ENCODE peak calls at places on chromosomes 16 and 17, in ten cellular contexts. Q, J, C, D, F, N, O, R, T and W are unnamed samples.

GRCh38 chr16:79307214-79307613 is 293.3 kb downstream of the MAF start:
- DNase-seq in F (no peak), Q (no peak), C (peak; percentile 50), J (peak; percentile 69), N (peak; percentile 30), R (no peak), D (no peak), T (peak; percentile 65), O (peak; percentile 92), W (no peak)

GRCh38 chr16:67661101-67661661 is 421 bp downstream of the PARD6A start:
- DNase-seq in F (no peak), T (peak; percentile 73), C (no peak), O (no peak), Q (no peak), D (peak; percentile 52), R (peak; percentile 46), N (no peak), J (no peak), W (no peak)

GRCh38 chr17:1126801-1127550 is 52.8 kb downstream of the ABR start:
- DNase-seq in J (no peak), O (no peak), N (no peak), C (no peak), R (no peak), Q (no peak), F (no peak), D (no peak), T (no peak), W (no peak)

GRCh38 chr17:49986396-49987289 is 8.4 kb downstream of the DLX3 start:
- DNase-seq in J (no peak), F (no peak), N (no peak), R (no peak), O (no peak), D (no peak), C (peak; percentile 24), T (no peak), Q (no peak), W (no peak)

GRCh38 chr16:49681449-49681848 is 174.5 kb downstream of the ZNF423 start:
- DNase-seq in R (no peak), D (no peak), T (no peak), N (no peak), C (no peak), O (no peak), F (no peak), Q (no peak), J (no peak), W (no peak)

GRCh38 chr17:49496183-49496865 is 1.2 kb downstream of the NGFR start:
- DNase-seq in O (no peak), R (peak; percentile 83), N (peak; percentile 78), J (peak; percentile 74), C (peak; percentile 79), Q (no peak), D (peak; percentile 28), T (peak; percentile 81), F (no peak), W (peak; percentile 79)

GRCh38 chr17:55356440-55357328 is 65.0 kb downstream of the MMD start:
- DNase-seq in J (peak; percentile 65), C (peak; percentile 75), Q (peak; percentile 84), D (peak; percentile 57), O (no peak), N (peak; percentile 72), R (peak; percentile 88), F (peak; percentile 51), T (no peak), W (peak; percentile 40)

GRCh38 chr16:23148166-23148512 is 1.1 kb downstream of the USP31 start:
- DNase-seq in N (no peak), D (no peak), C (no peak), J (no peak), R (no peak), O (no peak), T (no peak), F (no peak), Q (no peak), W (no peak)

DNA sequence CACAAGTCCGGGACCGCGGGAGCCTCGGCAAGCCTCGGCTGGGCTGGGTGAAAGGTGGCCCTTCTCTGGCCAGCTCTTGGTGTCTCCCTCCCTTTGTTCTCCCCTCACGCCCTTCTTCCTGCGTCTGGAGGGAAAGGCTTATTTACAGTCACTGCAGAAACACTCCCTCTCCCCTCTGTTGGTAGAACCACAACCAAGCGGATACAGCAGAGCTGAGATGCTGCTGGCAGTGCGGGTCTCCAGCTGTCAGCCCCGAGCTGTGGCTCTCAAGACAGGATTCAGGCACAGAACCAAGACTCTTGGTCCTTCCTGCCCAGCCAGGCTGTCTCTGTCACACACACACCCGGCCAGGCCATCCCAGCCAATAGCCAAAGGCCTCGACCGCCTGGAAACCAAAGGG is 133.3 kb downstream of the ENGASE start:
- DNase-seq in N (no peak), O (no peak), Q (no peak), R (no peak), F (no peak), C (no peak), T (no peak), J (no peak), D (no peak), W (no peak)
- H3K4me3 ChIP-seq in N (no peak overlapping the region), O (no peak overlapping the region), Q (no peak overlapping the region), R (no peak overlapping the region), F (no peak overlapping the region), C (no peak overlapping the region), T (no peak overlapping the region), J (no peak overlapping the region), D (no peak overlapping the region), W (no peak overlapping the region)

GRCh38 chr16:4946917-4947316 is 10.0 kb upstream of the PPL start:
- DNase-seq in D (no peak), Q (no peak), T (no peak), N (no peak), J (no peak), R (no peak), C (no peak), F (no peak), O (no peak), W (no peak)

GRCh38 chr16:4945560-4946502 is 8.9 kb upstream of the PPL start:
- DNase-seq in C (no peak), R (peak; percentile 74), F (no peak), O (no peak), N (no peak), T (peak; percentile 91), D (no peak), J (peak; percentile 69), Q (peak; percentile 74), W (peak; percentile 53)

GRCh38 chr16:4949986-4950385 is 8.1 kb upstream of the SEC14L5 start:
- DNase-seq in F (no peak), Q (no peak), N (no peak), C (no peak), J (no peak), T (no peak), O (no peak), D (no peak), R (no peak), W (no peak)

GRCh38 chr16:4947722-4948503 is 10.2 kb upstream of the SEC14L5 start:
- DNase-seq in C (no peak), R (no peak), Q (no peak), J (no peak), N (no peak), T (no peak), D (no peak), O (no peak), F (no peak), W (no peak)

GRCh38 chr16:4948903-4949766 is 9.0 kb upstream of the SEC14L5 start:
- DNase-seq in N (no peak), F (no peak), R (no peak), T (no peak), O (no peak), D (no peak), C (no peak), Q (no peak), J (no peak), W (no peak)
- H3K4me1 ChIP-seq in N (peaks cover 18% of the 10 kb centered on the region), F (peaks cover 29% of the 10 kb centered on the region), R (peaks cover 27% of the 10 kb centered on the region), T (peaks cover 22% of the 10 kb centered on the region), O (peaks cover 20% of the 10 kb centered on the region), D (peaks cover 12% of the 10 kb centered on the region), C (no peaks in the 10 kb centered on the region), Q (peaks cover 27% of the 10 kb centered on the region), J (peaks cover 18% of the 10 kb centered on the region), W (peaks cover 4% of the 10 kb centered on the region)

DNA sequence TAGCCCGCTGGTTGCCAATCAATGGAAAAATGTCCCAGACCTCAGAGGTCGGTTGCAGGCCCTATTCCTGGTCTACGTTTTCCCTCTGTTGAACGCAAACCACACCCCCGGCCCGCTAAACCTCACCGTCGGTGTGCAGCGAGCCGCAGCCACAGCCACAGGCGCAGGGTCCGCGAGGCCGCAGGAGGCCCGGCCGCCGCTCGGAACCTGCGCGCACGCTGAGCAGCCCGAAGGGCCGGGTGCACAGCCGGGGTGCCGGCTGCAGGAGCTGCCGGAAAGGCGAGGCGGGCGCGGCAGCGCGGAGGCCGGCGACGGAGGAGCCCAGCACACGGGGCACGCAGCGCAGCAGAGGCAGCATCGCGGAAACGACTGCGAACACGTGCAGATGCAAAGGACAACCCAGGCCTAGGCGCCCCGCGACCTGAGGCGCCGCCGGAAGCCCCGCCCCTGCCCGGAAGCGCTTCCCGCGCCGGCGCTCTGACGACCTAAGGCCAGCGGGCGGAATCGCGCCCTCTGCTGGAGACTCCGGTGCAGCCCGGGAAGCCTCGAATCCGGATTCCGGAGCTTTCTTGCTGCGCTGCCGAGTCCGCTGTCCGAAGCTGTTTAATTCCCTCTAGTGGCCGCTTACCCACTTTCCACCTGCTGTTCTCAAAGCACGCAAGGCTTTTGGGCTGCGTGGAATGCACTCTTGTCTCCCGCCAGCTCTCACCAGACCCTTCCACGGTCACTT is at the start of gene C1QBP:
- DNase-seq in C (peak; percentile 94), O (peak; percentile 95), T (peak; percentile 93), J (peak; percentile 93), R (peak; percentile 97), D (peak; percentile 89), N (peak; percentile 96), Q (peak; percentile 91), F (peak; percentile 88), W (peak; percentile 93)
- TF ChIP-seq POLR2A in C (peak; percentile 72), O (peak; percentile 16), T (no peak), J (peak; percentile 39), R (peak; percentile 93), D (no peak), N (peak; percentile 54), Q (peak; percentile 68), F (peak; percentile 45), W (peak; percentile 42)

GRCh38 chr16:6969594-6969993 is 363.1 kb upstream of the RBFOX1 start:
- DNase-seq in F (no peak), O (no peak), R (no peak), J (no peak), Q (no peak), C (no peak), N (no peak), D (no peak), T (no peak), W (no peak)

GRCh38 chr16:6966925-6967324 is 365.7 kb upstream of the RBFOX1 start:
- DNase-seq in C (no peak), F (no peak), T (no peak), J (no peak), D (no peak), Q (no peak), N (no peak), O (no peak), R (no peak), W (no peak)

GRCh38 chr16:6964679-6965078 is 368.0 kb upstream of the RBFOX1 start:
- DNase-seq in O (no peak), T (no peak), C (no peak), N (no peak), J (no peak), R (no peak), F (no peak), D (no peak), Q (no peak), W (no peak)

GRCh38 chr16:6970171-6970857 is 362.3 kb upstream of the RBFOX1 start:
- DNase-seq in F (no peak), J (no peak), N (no peak), Q (no peak), O (no peak), R (no peak), T (no peak), D (no peak), C (no peak), W (no peak)

DNA sequence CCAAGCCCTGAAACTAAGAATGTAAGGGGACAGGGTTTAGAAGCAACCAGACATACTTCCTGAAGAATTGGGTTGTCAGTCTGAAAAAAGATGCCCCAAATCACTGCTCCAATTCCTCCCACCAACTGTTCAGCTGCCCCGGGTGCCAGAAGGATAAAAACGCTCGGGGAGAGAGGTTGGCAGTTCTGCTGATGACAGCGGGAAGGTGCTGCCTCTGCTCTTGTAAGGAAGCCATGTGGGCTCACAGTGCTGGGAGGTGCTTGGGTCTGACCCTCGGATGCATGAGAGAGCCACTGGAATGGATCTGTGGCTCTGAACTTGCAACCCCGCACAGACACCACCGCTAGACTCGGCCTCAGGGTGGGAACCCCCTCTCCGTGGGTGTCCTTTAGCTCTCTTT is 364.8 kb upstream of the RBFOX1 start:
- DNase-seq in O (no peak), D (no peak), Q (no peak), R (no peak), J (no peak), T (no peak), F (no peak), N (no peak), C (no peak), W (no peak)
- H3K4me3 ChIP-seq in O (no peak overlapping the region), D (no peak overlapping the region), Q (no peak overlapping the region), R (no peak overlapping the region), J (no peak overlapping the region), T (no peak overlapping the region), F (no peak overlapping the region), N (no peak overlapping the region), C (no peak overlapping the region), W (no peak overlapping the region)